ENCODE peak calls at places on chromosome X, in six cellular contexts. S, Z, I, X, W and O are unnamed samples.

GRCh38 chrX:136207546-136207945 is 43.7 kb downstream of the MAP7D3 start:
- DNase-seq in Z (no peak), I (no peak), X (no peak), W (no peak), S (no peak), O (no peak)

GRCh38 chrX:154040307-154040756 is 20.6 kb upstream of the IRAK1 start:
- DNase-seq in W (no peak), Z (no peak), I (peak; percentile 64), S (peak; percentile 87), X (no peak), O (no peak)

GRCh38 chrX:49915352-49916222 is 6.8 kb upstream of the CLCN5 start:
- DNase-seq in Z (peak; percentile 39), S (peak; percentile 62), X (peak; percentile 64), I (peak; percentile 33), W (no peak), O (peak; percentile 57)

GRCh38 chrX:11407331-11408110 is 114.3 kb downstream of the AMELX start:
- DNase-seq in W (no peak), I (no peak), S (peak; percentile 23), X (peak; percentile 72), Z (no peak), O (no peak)

GRCh38 chrX:119482497-119483480 is 14.5 kb downstream of the SLC25A5 start:
- DNase-seq in I (no peak), S (peak; percentile 39), X (peak; percentile 76), Z (peak; percentile 55), W (no peak), O (peak; percentile 84)

GRCh38 chrX:14243823-14244222 is 214.1 kb upstream of the GEMIN8 start:
- DNase-seq in W (no peak), X (no peak), I (no peak), Z (no peak), S (no peak), O (no peak)

GRCh38 chrX:3119376-3119775 is 78.1 kb downstream of the ARSF start:
- DNase-seq in X (no peak), I (no peak), Z (no peak), S (peak; percentile 32), W (no peak), O (no peak)

GRCh38 chrX:9354918-9355317 is 109.9 kb upstream of the TBL1X start:
- DNase-seq in W (no peak), Z (no peak), I (no peak), S (no peak), X (no peak), O (no peak)

GRCh38 chrX:19855700-19856381 is 31.6 kb downstream of the SH3KBP1 start:
- DNase-seq in I (no peak), S (no peak), W (no peak), Z (no peak), X (no peak), O (no peak)

GRCh38 chrX:100410083-100410590 is at the start of gene PCDH19:
- DNase-seq in I (no peak), Z (peak; percentile 49), W (no peak), X (no peak), S (peak; percentile 17), O (peak; percentile 91)

GRCh38 chrX:150449313-150449712 is 86.2 kb downstream of the MAMLD1 start:
- DNase-seq in X (peak; percentile 14), Z (no peak), W (no peak), S (no peak), I (no peak), O (no peak)

GRCh38 chrX:105973387-105973739 is 65.2 kb downstream of the SERPINA7 start:
- DNase-seq in W (no peak), I (no peak), Z (no peak), S (no peak), X (no peak), O (no peak)

GRCh38 chrX:136204571-136204970 is 46.6 kb downstream of the MAP7D3 start:
- DNase-seq in S (peak; percentile 57), I (no peak), W (no peak), X (no peak), Z (peak; percentile 15), O (no peak)

GRCh38 chrX:101347859-101348451 is 587 bp downstream of the TIMM8A start:
- DNase-seq in X (no peak), I (peak; percentile 43), Z (peak; percentile 35), W (no peak), S (peak; percentile 5), O (peak; percentile 40)

GRCh38 chrX:68699960-68700746 is 52.7 kb downstream of the STARD8 start:
- DNase-seq in Z (no peak), S (peak; percentile 55), W (no peak), I (no peak), X (peak; percentile 76), O (no peak)

GRCh38 chrX:135086197-135086854 is 34.0 kb downstream of the ETDB start:
- DNase-seq in S (peak; percentile 61), W (peak; percentile 15), I (peak; percentile 39), X (peak; percentile 77), Z (peak; percentile 47), O (peak; percentile 64)

GRCh38 chrX:77451041-77451440 is 3.9 kb downstream of the FGF16 start:
- DNase-seq in X (no peak), I (no peak), Z (no peak), W (no peak), S (peak; percentile 52), O (no peak)

GRCh38 chrX:33725556-33726232 is 406.4 kb downstream of the FAM47A start:
- DNase-seq in Z (no peak), W (no peak), I (no peak), X (no peak), S (no peak), O (peak; percentile 19)

GRCh38 chrX:97030463-97030862 is 146.8 kb downstream of the RPA4 start:
- DNase-seq in I (no peak), X (no peak), Z (no peak), W (no peak), S (no peak), O (no peak)

GRCh38 chrX:41561045-41561444 is 113.9 kb downstream of the NYX start:
- DNase-seq in X (peak; percentile 68), S (peak; percentile 95), W (peak; percentile 17), Z (peak; percentile 5), I (no peak), O (no peak)

GRCh38 chrX:7996414-7996813 is 69.2 kb upstream of the PNPLA4 start:
- DNase-seq in S (peak; percentile 40), W (no peak), Z (no peak), X (peak; percentile 43), I (peak; percentile 28), O (peak; percentile 12)

GRCh38 chrX:140943513-140943912 is 58.9 kb upstream of the SPANXB1 start:
- DNase-seq in X (no peak), I (no peak), Z (no peak), S (no peak), W (no peak), O (no peak)

GRCh38 chrX:70253377-70254062 is 6.5 kb downstream of the P2RY4 start:
- DNase-seq in Z (no peak), W (no peak), S (peak; percentile 18), I (peak; percentile 1), X (no peak), O (no peak)
- TF ChIP-seq BHLHE40 in Z (no peak), W (no peak), S (no peak), I (no peak), X (no peak), O (no peak)

DNA sequence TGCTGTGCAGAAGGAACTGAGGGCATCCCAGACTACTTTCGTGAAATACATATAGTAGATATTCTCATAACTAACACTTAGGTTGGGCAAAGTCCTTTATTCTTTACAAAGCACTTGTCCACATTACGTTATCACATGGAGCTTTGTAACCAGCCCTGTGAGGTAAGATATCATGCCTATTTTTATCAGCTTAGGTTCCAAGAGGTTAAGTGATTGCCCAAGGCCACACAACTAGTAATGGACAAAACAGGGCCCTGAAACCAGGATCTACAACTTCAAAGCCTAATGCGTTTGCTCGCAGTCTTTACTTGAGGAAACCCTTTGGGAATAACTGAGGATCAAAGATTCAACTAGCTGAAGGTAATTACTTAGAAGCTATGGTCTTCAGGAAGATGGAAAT is 261.5 kb downstream of the GPC3 start:
- DNase-seq in S (no peak), W (no peak), X (no peak), Z (no peak), I (peak; percentile 65), O (no peak)
- TF ChIP-seq BHLHE40 in S (no peak), W (no peak), X (no peak), Z (no peak), I (no peak), O (no peak)

DNA sequence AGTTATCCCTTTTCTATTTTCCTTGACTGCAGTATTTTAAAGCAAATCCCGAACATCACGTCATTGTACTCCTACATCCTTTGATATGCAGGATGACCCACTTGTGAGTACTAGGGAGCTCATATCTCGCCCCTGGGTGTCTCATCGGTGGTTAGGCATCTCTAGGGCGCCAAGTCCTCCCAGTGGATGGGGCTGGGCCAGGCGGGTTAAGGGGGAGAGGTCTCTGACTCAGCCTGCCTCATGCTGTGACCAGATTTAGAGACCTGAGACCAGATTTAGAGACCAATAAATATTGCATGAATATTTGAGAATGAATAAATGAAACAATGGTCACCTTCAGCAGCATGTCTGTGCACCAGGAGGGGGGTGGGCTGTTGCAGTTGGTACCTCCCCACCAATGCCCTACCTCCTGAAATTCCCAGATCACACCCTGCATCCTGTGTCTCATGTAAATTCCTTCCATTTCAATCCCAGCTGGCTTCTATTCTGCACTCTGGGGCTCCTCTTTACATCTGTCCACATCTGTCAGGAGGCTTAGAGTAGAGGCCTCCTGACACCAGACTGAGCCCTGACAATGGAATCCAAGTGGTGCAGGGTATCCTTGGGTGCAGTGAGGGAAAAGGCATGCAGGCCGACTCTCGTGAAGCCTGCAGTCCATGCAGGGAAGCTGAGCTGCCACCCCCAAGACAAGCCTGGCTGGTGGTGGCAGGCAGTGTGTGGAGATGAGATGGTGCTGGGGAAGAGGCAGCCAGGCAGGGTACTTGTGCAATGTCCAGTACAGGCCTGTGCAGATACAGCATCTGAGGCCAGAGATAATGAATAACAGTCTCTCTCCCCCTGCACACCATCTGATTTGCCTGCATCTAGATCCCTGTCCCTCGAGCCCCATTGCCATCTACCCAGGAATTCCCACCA is 5.2 kb downstream of the APLN start:
- DNase-seq in W (no peak), Z (no peak), S (peak; percentile 24), I (no peak), X (no peak), O (no peak)
- TF ChIP-seq BHLHE40 in W (no peak), Z (no peak), S (no peak), I (no peak), X (no peak), O (no peak)

DNA sequence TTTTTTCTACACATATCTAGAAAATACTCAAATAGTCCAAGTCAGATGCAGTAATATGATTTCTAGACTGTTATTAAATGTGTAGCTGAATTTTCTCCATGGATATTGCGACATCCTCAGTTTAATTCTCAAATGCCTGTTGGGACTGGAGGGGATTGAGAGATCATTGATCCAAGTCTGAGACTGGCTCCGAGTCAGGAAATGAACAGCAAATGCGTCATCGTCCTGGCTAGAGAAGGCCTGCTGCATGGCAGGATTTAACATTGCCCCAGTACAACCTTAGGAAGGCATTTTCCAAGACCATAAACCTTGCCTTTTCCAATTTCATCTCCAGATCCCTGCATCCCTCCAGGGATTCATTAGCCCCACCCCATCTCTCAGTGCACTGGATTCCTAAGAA is 56.6 kb upstream of the SLC6A14 start:
- DNase-seq in W (no peak), X (no peak), Z (no peak), S (peak; percentile 6), I (no peak), O (no peak)
- TF ChIP-seq BHLHE40 in W (no peak), X (no peak), Z (no peak), S (no peak), I (no peak), O (no peak)